ENCODE peak calls at places on chromosomes 7 and 10, in four cellular contexts. W, P, O and J are unnamed samples.

GRCh38 chr7:46854958-46855473 is 726.9 kb downstream of the TNS3 start:
- DNase-seq in W (no peak), P (no peak), O (no peak), J (no peak)

GRCh38 chr7:71414490-71414889 is 282.5 kb downstream of the GALNT17 start:
- DNase-seq in W (no peak), P (no peak), O (no peak), J (no peak)

GRCh38 chr10:52322941-52323340 is 8.9 kb downstream of the DKK1 start:
- DNase-seq in W (no peak), P (no peak), O (no peak), J (no peak)

GRCh38 chr7:92880212-92881090 is 44.1 kb upstream of the CDK6 start:
- DNase-seq in W (peak), P (no peak), O (no peak), J (no peak)

GRCh38 chr10:132634947-132635271 is 97.3 kb downstream of the INPP5A start:
- DNase-seq in W (no peak), P (no peak), O (no peak), J (no peak)

GRCh38 chr7:108452707-108453106 is 3.5 kb downstream of the NRCAM start:
- DNase-seq in W (peak), P (no peak), O (no peak), J (no peak)

GRCh38 chr7:144857463-144857862 is 21.6 kb upstream of the TPK1 start:
- DNase-seq in W (no peak), P (no peak), O (no peak), J (no peak)

GRCh38 chr7:155763721-155764431 is 48.4 kb downstream of the SHH start:
- DNase-seq in W (no peak), P (no peak), O (no peak), J (no peak)

GRCh38 chr10:61869772-61870520 is 31.6 kb upstream of the ARID5B start:
- DNase-seq in W (no peak), P (no peak), O (no peak), J (no peak)

GRCh38 chr7:1810521-1810920 is 140.4 kb downstream of the ELFN1 start:
- DNase-seq in W (no peak), P (peak), O (no peak), J (no peak)

GRCh38 chr10:3807928-3808496 is 23.0 kb upstream of the KLF6 start:
- DNase-seq in W (no peak), P (peak), O (no peak), J (no peak)
- TF ChIP-seq POLR2A in W (no peak), P (no peak), O (no peak), J (no peak)

GRCh38 chr7:39566056-39566921 is at the start of gene YAE1:
- DNase-seq in W (peak), P (peak), O (peak), J (peak)
- TF ChIP-seq POLR2A in W (peak), P (peak), O (peak), J (peak)

GRCh38 chr10:283916-284356 is 148.7 kb downstream of the ZMYND11 start:
- DNase-seq in W (no peak), P (no peak), O (peak), J (no peak)
- TF ChIP-seq POLR2A in W (no peak), P (no peak), O (no peak), J (no peak)

GRCh38 chr10:71577345-71577744 is 142.2 kb downstream of the C10orf105 start:
- DNase-seq in W (no peak), P (no peak), O (no peak), J (no peak)
- TF ChIP-seq POLR2A in W (no peak), P (no peak), O (no peak), J (no peak)

DNA sequence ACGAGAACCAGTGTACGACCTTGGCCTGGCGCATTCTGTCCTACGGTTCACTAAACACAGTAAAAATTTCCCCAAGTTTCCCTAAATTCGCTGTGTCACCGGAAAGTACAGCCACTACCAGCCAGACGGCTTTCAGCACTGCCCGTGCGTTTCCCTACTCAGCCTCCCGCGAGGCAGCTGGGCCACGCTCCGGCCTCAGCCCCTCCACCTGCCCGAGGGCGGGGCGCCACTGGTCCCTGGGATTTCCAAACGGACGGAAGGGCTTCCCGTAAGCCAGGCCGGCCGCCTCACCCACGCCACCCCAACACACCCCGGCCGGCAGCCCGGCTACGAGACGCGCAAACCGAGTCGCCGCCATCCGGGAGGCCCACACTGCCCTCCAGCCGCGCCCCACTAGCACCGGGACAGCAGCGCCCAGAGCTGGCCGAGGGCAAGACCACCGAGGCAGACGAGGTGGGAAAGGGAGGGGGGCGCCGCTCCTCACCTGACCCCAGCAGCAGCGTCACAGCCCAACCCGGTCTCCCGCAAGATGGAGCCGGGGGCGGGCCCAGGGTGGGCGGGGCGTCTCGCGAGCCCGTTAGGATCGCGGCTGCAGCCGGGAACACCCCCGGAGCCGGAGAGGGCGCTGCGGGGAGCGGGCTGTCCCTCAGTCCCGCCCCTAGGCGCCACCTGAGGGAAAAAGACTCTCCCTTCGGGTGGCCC is at the start of gene ANXA7:
- DNase-seq in W (peak), P (peak), O (peak), J (peak)
- TF ChIP-seq POLR2A in W (peak), P (peak), O (peak), J (peak)

GRCh38 chr10:5960070-5960972 is 17.0 kb downstream of the IL15RA start:
- DNase-seq in W (no peak), P (no peak), O (no peak), J (no peak)
- TF ChIP-seq POLR2A in W (no peak), P (no peak), O (no peak), J (no peak)